ENCODE peak calls at places on chromosomes 6 and 20, in six cellular contexts. B, I, C, H, L and R are unnamed samples.

GRCh38 chr20:16711859-16712258 is 18.0 kb upstream of the SNRPB2 start:
- DNase-seq in B (no peak), I (no peak), C (no peak), H (no peak), L (peak; percentile 7), R (no peak)

GRCh38 chr6:50850223-50850751 is 31.6 kb downstream of the TFAP2B start:
- DNase-seq in B (peak; percentile 44), I (no peak), C (no peak), H (no peak), L (no peak), R (no peak)

GRCh38 chr6:39686980-39687379 is 38.2 kb downstream of the KIF6 start:
- DNase-seq in B (no peak), I (no peak), C (no peak), H (no peak), L (no peak), R (no peak)

GRCh38 chr6:27263886-27264285 is 16.4 kb downstream of the PRSS16 start:
- DNase-seq in B (no peak), I (no peak), C (no peak), H (no peak), L (no peak), R (no peak)

GRCh38 chr6:13711384-13711725 is 280 bp downstream of the RANBP9 start:
- DNase-seq in B (peak; percentile 26), I (no peak), C (no peak), H (no peak), L (no peak), R (no peak)

GRCh38 chr6:150448221-150448620 is 79.4 kb downstream of the IYD start:
- DNase-seq in B (peak; percentile 53), I (no peak), C (no peak), H (no peak), L (no peak), R (no peak)

GRCh38 chr6:108108374-108108773 is 33.8 kb upstream of the OSTM1 start:
- DNase-seq in B (no peak), I (no peak), C (no peak), H (no peak), L (no peak), R (no peak)

GRCh38 chr6:110886555-110887167 is 12.1 kb downstream of the AMD1 start:
- DNase-seq in B (no peak), I (no peak), C (no peak), H (no peak), L (no peak), R (no peak)

GRCh38 chr20:32606107-32606506 is 21.0 kb upstream of the NOL4L start:
- DNase-seq in B (no peak), I (no peak), C (no peak), H (no peak), L (no peak), R (no peak)

GRCh38 chr6:140485740-140486467 is 1111.5 kb upstream of the CITED2 start:
- DNase-seq in B (peak; percentile 92), I (peak; percentile 79), C (no peak), H (peak; percentile 11), L (peak; percentile 91), R (peak; percentile 83)

GRCh38 chr6:166420351-166420750 is 37.6 kb upstream of the MPC1 start:
- DNase-seq in B (peak; percentile 58), I (peak; percentile 44), C (no peak), H (no peak), L (peak; percentile 48), R (no peak)

GRCh38 chr6:43804550-43805223 is 34.7 kb downstream of the VEGFA start:
- DNase-seq in B (no peak), I (no peak), C (no peak), H (no peak), L (no peak), R (no peak)

GRCh38 chr20:13788167-13788834 is 3.5 kb downstream of the NDUFAF5 start:
- DNase-seq in B (peak; percentile 71), I (peak; percentile 73), C (peak; percentile 39), H (no peak), L (peak; percentile 68), R (no peak)

GRCh38 chr6:1856381-1856780 is 246.7 kb downstream of the FOXC1 start:
- DNase-seq in B (peak; percentile 11), I (peak; percentile 62), C (peak; percentile 66), H (no peak), L (peak; percentile 69), R (no peak)

GRCh38 chr6:136985502-136985901 is 59.3 kb downstream of the IL20RA start:
- DNase-seq in B (no peak), I (no peak), C (no peak), H (no peak), L (no peak), R (no peak)

GRCh38 chr6:79599725-79600259 is 31.3 kb upstream of the SH3BGRL2 start:
- DNase-seq in B (no peak), I (no peak), C (no peak), H (no peak), L (no peak), R (no peak)

GRCh38 chr6:101434601-101435000 is 41.1 kb downstream of the GRIK2 start:
- DNase-seq in B (no peak), I (no peak), C (no peak), H (no peak), L (no peak), R (no peak)

GRCh38 chr6:54579011-54579410 is 267.6 kb upstream of the FAM83B start:
- DNase-seq in B (no peak), I (no peak), C (no peak), H (no peak), L (peak; percentile 7), R (no peak)

GRCh38 chr20:59300341-59301081 is at the start of gene EDN3:
- DNase-seq in B (no peak), I (no peak), C (no peak), H (no peak), L (no peak), R (no peak)

GRCh38 chr6:57094689-57095088 is 4.7 kb downstream of the ZNF451 start:
- DNase-seq in B (no peak), I (no peak), C (no peak), H (no peak), L (no peak), R (no peak)

GRCh38 chr6:90144928-90145520 is 151.6 kb downstream of the BACH2 start:
- DNase-seq in B (no peak), I (no peak), C (no peak), H (no peak), L (no peak), R (no peak)

GRCh38 chr20:60295214-60295613 is 337.0 kb downstream of the CDH26 start:
- DNase-seq in B (peak; percentile 62), I (no peak), C (no peak), H (no peak), L (no peak), R (no peak)

GRCh38 chr6:168713013-168713412 is 272.0 kb downstream of the SMOC2 start:
- DNase-seq in B (no peak), I (no peak), C (no peak), H (no peak), L (no peak), R (no peak)

GRCh38 chr6:85464260-85464644 is 14.4 kb downstream of the NT5E start:
- DNase-seq in B (peak; percentile 97), I (peak; percentile 98), C (peak; percentile 97), H (peak; percentile 22), L (peak; percentile 97), R (peak; percentile 81)

GRCh38 chr6:78629154-78629721 is 238.1 kb upstream of the IRAK1BP1 start:
- DNase-seq in B (no peak), I (peak; percentile 25), C (no peak), H (no peak), L (peak; percentile 65), R (no peak)

GRCh38 chr20:59004763-59005522 is 2.1 kb downstream of the CTSZ start:
- DNase-seq in B (no peak), I (no peak), C (no peak), H (peak; percentile 53), L (no peak), R (no peak)

GRCh38 chr20:32966382-32966781 is 37.9 kb downstream of the SUN5 start:
- DNase-seq in B (no peak), I (no peak), C (no peak), H (no peak), L (no peak), R (no peak)

GRCh38 chr6:30396833-30397479 is 52.0 kb downstream of the RPP21 start:
- DNase-seq in B (peak; percentile 50), I (peak; percentile 51), C (peak; percentile 19), H (peak; percentile 80), L (peak; percentile 75), R (no peak)
- TF ChIP-seq CTCF in B (peak; percentile 97), I (peak; percentile 83), C (peak; percentile 96), H (peak; percentile 77), L (peak; percentile 93), R (peak; percentile 92)

GRCh38 chr6:116461075-116461474 is at the start of gene CALHM6:
- DNase-seq in B (no peak), I (no peak), C (no peak), H (no peak), L (no peak), R (no peak)

GRCh38 chr6:116461563-116462507 is 660 bp downstream of the CALHM6 start:
- DNase-seq in B (no peak), I (peak; percentile 50), C (peak; percentile 17), H (peak; percentile 56), L (peak; percentile 78), R (no peak)

GRCh38 chr6:116465246-116465645 is 4.1 kb downstream of the CALHM6 start:
- DNase-seq in B (peak; percentile 12), I (no peak), C (no peak), H (no peak), L (no peak), R (no peak)

GRCh38 chr6:116459927-116460326 is 1.2 kb upstream of the CALHM6 start:
- DNase-seq in B (no peak), I (no peak), C (no peak), H (no peak), L (no peak), R (no peak)

DNA sequence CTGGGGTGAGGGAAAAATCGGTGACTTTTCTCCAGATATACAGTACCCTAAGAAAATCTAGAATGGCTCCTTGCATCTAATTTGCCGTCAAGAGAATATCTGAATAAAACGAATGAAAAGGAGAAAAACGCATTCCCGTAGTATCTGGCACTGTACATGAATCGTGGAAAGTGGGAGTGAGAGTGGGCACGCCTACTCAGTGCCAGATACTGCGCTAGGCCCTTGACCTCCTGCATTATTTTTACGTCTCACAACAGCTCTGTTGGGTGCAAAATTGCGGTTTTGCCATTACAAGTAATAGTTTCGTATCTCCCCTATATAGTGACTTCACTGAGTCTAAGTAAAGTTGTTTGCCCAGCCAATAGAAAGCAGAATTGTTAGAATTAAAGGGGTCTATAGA is 1.3 kb downstream of the CALHM6 start:
- DNase-seq in B (no peak), I (no peak), C (no peak), H (no peak), L (no peak), R (no peak)
- H3K4me3 ChIP-seq in B (no peak overlapping the region), I (peak overlapping the region; percentile 24), C (peak overlapping the region; percentile 37), H (peak overlapping the region; percentile 71), L (peak overlapping the region; percentile 33), R (peak overlapping the region; percentile 31)

DNA sequence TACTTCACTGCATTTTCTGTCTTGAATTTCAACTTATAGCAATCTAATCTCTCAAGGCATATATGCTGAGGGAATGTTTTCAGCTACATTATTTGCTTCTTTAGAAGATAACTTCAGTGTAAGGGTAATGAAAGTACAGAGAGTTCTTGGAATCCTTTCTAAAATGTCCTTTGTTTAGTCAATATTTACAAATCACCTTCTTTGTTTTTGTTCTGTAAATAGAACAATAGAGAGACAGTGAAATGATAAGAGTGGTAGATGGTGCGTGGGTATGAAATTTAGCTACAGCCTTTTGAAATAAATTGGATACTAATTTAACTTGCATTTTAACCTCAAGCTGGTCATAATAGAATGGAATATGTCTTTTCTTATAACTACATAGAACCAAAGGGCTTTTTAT is 171.1 kb upstream of the MARCKS start:
- DNase-seq in B (no peak), I (no peak), C (no peak), H (no peak), L (no peak), R (no peak)
- TF ChIP-seq CTCF in B (no peak), I (no peak), C (no peak), H (no peak), L (no peak), R (no peak)

GRCh38 chr20:62996596-62996982 is 10.2 kb downstream of the BHLHE23 start:
- DNase-seq in B (no peak), I (no peak), C (no peak), H (no peak), L (no peak), R (no peak)
- H3K4me3 ChIP-seq in B (no peak overlapping the region), I (no peak overlapping the region), C (no peak overlapping the region), H (no peak overlapping the region), L (no peak overlapping the region), R (no peak overlapping the region)